ENCODE peak calls at places on chromosome 15, in four cellular contexts. X, A, Z and W are unnamed samples.

GRCh38 chr15:47988564-47988963 is 132.2 kb upstream of the SLC24A5 start:
- DNase-seq in A (no peak), Z (no peak), X (no peak), W (no peak)

GRCh38 chr15:42033214-42033873 is 12.5 kb upstream of the PLA2G4E start:
- DNase-seq in X (no peak), Z (no peak), A (no peak), W (no peak)

GRCh38 chr15:92463352-92463751 is 69.7 kb downstream of the ST8SIA2 start:
- DNase-seq in Z (no peak), A (no peak), X (no peak), W (no peak)

GRCh38 chr15:32636410-32636809 is 5.1 kb upstream of the SCG5 start:
- DNase-seq in A (no peak), Z (peak), X (no peak), W (no peak)

GRCh38 chr15:62951481-62951880 is 91.1 kb upstream of the TPM1 start:
- DNase-seq in Z (no peak), A (no peak), X (no peak), W (no peak)

GRCh38 chr15:69852482-69853275 is 245.0 kb downstream of the TLE3 start:
- DNase-seq in A (no peak), Z (peak), X (no peak), W (no peak)

GRCh38 chr15:60442031-60442665 is 36.8 kb downstream of the ICE2 start:
- DNase-seq in A (no peak), Z (no peak), X (no peak), W (no peak)

GRCh38 chr15:91790826-91791225 is 62.7 kb upstream of the SLCO3A1 start:
- DNase-seq in Z (peak), X (no peak), A (peak), W (no peak)

GRCh38 chr15:70795311-70795665 is 31.9 kb upstream of the UACA start:
- DNase-seq in Z (peak), A (peak), X (no peak), W (no peak)

GRCh38 chr15:36371509-36371908 is 207.9 kb upstream of the CDIN1 start:
- DNase-seq in Z (no peak), A (no peak), X (no peak), W (no peak)

GRCh38 chr15:39127151-39127815 is 453.6 kb upstream of the THBS1 start:
- DNase-seq in X (no peak), A (no peak), Z (peak), W (no peak)

GRCh38 chr15:67101981-67102929 is 36.9 kb downstream of the SMAD3 start:
- DNase-seq in A (peak), X (no peak), Z (peak), W (no peak)

GRCh38 chr15:50828610-50829206 is 63.2 kb upstream of the SPPL2A start:
- DNase-seq in A (peak), X (peak), Z (peak), W (peak)

GRCh38 chr15:29818141-29818540 is 4.1 kb downstream of the TJP1 start:
- DNase-seq in X (no peak), A (no peak), Z (no peak), W (no peak)

GRCh38 chr15:57537951-57538506 is 53.7 kb upstream of the MYZAP start:
- DNase-seq in A (no peak), X (no peak), Z (no peak), W (no peak)

GRCh38 chr15:20341901-20342605 is 199.5 kb downstream of the GOLGA6L6 start:
- DNase-seq in A (no peak), X (peak), Z (no peak), W (peak)

GRCh38 chr15:81939604-81940440 is 106.0 kb downstream of the MEX3B start:
- DNase-seq in X (peak), A (no peak), Z (peak), W (peak)

GRCh38 chr15:92930776-92931175 is 30.7 kb downstream of the CHD2 start:
- DNase-seq in Z (peak), A (peak), X (no peak), W (no peak)

GRCh38 chr15:40930430-40931299 is 1.5 kb downstream of the DLL4 start:
- DNase-seq in Z (no peak), X (peak), A (no peak), W (peak)

GRCh38 chr15:81152799-81153198 is 18.7 kb downstream of the CFAP161 start:
- DNase-seq in A (no peak), Z (no peak), X (no peak), W (no peak)

GRCh38 chr15:41961803-41962202 is 10.6 kb downstream of the EHD4 start:
- DNase-seq in X (no peak), A (no peak), Z (no peak), W (no peak)

GRCh38 chr15:41944313-41944940 is 27.9 kb downstream of the EHD4 start:
- DNase-seq in X (peak), Z (peak), A (peak), W (no peak)